ENCODE peak calls at places on chromosome 3, in eight cellular contexts. Y is A549, W is cardiac muscle cell, F is esophagus muscularis mucosa, T is epithelial cell of esophagus, C is tibial artery, H is cardiac fibroblast, N is foreskin fibroblast. R is an unnamed sample.

GRCh38 chr3:16834753-16835152 is 50.0 kb upstream of the PLCL2 start:
- DNase-seq in H (no peak), T (no peak), Y (no peak), N (no peak), C (no peak), F (no peak), W (no peak), R (no peak)

GRCh38 chr3:154779571-154779970 is 300.5 kb upstream of the MME start:
- DNase-seq in N (peak), H (peak), Y (no peak), W (no peak), F (no peak), T (peak), C (no peak), R (peak)

GRCh38 chr3:76585794-76586392 is 454.0 kb upstream of the ROBO2 start:
- DNase-seq in H (peak), C (no peak), Y (peak), T (peak), W (peak), F (no peak), N (peak), R (no peak)

GRCh38 chr3:182795383-182795782 is 2.1 kb downstream of the ATP11B start:
- DNase-seq in F (no peak), H (peak), C (no peak), Y (no peak), N (peak), T (peak), W (no peak), R (no peak)

GRCh38 chr3:195097331-195098255 is 173.4 kb downstream of the XXYLT1 start:
- DNase-seq in N (no peak), F (no peak), W (no peak), T (peak), C (peak), H (peak), Y (no peak), R (no peak)

GRCh38 chr3:113264741-113265140 is 53.4 kb downstream of the BOC start:
- DNase-seq in W (no peak), T (no peak), Y (no peak), F (no peak), H (no peak), C (no peak), N (no peak), R (no peak)

GRCh38 chr3:157447026-157447694 is 10.5 kb downstream of the PTX3 start:
- DNase-seq in W (no peak), H (peak), F (no peak), N (peak), Y (no peak), T (peak), C (no peak), R (no peak)

GRCh38 chr3:197269024-197269423 is 29.4 kb downstream of the DLG1 start:
- DNase-seq in T (no peak), F (no peak), W (no peak), N (no peak), C (no peak), H (no peak), Y (no peak), R (no peak)

GRCh38 chr3:143977326-143978262 is 6.0 kb downstream of the DIPK2A start:
- DNase-seq in T (no peak), N (peak), W (no peak), F (no peak), H (peak), C (no peak), Y (no peak), R (no peak)

GRCh38 chr3:189914799-189915198 is 205.9 kb downstream of the P3H2 start:
- DNase-seq in T (peak), C (no peak), N (peak), W (no peak), Y (peak), H (peak), F (no peak), R (peak)

GRCh38 chr3:104805042-104805441 is 561.7 kb upstream of the ALCAM start:
- DNase-seq in T (no peak), W (no peak), F (no peak), C (no peak), Y (no peak), H (no peak), N (no peak), R (no peak)

GRCh38 chr3:69755795-69756194 is 16.5 kb downstream of the MITF start:
- DNase-seq in F (no peak), T (no peak), W (no peak), C (no peak), Y (no peak), N (no peak), H (no peak), R (no peak)

GRCh38 chr3:39447637-39448483 is 19.6 kb upstream of the MOBP start:
- DNase-seq in N (peak), H (peak), C (no peak), W (peak), F (no peak), Y (peak), T (peak), R (peak)

DNA sequence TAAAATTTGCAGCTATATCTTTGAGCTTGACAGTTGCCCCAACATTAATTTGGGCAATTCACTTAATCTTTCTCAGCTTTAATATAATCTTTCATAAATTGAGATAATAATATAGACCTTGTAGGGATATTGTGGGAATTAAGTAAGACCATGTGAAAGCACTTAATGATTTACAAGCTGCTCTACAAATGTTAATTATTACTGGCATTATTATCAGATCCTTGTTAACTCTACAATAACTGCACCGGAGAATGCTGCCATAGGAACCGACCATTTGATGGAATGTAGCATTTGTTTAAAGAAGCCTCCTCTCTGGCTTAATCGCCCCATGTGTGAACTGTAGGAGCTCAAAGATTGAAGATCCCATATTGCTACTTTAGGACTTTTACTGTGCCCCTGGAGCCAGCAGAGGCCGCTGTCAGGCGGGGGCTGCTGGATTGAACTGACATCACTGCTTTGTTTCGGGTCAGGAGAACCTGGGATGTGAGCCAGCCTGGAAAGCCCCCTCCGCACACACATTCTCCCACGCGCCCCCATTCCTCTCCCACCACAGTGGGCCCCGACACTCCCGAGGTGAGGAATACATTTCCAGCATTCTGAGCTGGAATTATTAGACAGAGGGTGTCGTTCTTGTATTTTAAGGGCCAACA is 154.2 kb upstream of the TNIK start:
- DNase-seq in H (peak), Y (no peak), N (peak), F (no peak), W (peak), C (no peak), T (peak), R (no peak)
- TF ChIP-seq CTCF in H (peak), Y (no peak), N (peak), F (peak), W (peak), C (no peak), T (peak), R (peak)

DNA sequence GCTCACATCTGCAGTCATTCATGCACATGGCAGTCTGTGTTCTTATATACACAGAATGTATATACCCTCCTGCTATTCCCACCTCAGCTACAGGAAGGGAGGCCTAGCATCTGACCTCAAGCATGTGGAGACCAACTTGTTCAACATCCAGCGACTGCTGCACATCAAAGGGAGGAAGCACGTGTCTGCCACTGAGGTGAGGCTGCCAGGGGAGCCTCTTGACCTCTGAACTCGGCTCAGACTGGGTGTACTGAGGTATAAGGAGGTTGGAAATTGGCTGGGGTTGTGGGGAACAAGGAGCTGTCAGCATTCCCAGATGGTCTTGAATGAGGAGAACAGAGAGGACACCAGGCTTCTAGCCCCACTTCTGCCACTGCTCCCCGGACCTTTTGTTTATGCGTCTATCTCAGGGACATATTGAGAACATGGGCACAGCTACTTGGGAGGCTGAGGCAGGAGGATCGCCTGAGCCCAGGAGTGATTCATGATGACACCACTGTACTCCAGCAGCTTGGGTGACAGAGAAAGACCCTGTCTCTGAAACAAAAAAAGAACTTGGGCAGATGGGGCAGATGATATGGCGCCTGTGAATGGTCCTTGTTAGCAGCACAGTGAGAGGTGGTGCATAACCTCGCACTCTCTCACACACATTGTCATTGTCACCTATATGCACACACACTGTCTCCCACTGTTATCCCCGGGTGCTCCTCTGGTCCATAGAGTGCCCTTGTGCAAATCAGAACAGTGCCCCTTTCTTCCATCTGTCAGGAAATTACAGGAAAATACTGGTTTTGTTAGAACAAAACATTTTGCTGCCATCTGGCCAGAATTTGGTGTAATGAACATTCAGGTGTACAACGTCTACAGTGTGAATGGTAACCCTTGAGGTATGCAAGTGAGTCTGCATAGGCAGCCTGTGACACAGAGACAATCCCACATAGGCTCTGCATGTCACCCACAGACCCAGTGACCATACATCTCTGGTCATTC is 5.4 kb downstream of the VILL start:
- DNase-seq in T (no peak), F (no peak), W (no peak), H (no peak), Y (no peak), N (peak), C (no peak), R (no peak)
- H3K4me3 ChIP-seq in T (no peak), F (no peak), W (no peak), H (no peak), Y (no peak), N (no peak), C (no peak), R (no peak)

GRCh38 chr3:149659173-149659468 is 1.3 kb upstream of the WWTR1 start:
- DNase-seq in N (no peak), T (no peak), Y (no peak), W (no peak), C (no peak), F (no peak), H (no peak), R (no peak)

GRCh38 chr3:149657458-149657795 is 398 bp downstream of the WWTR1 start:
- DNase-seq in W (no peak), T (no peak), F (no peak), C (peak), N (peak), Y (peak), H (peak), R (no peak)

GRCh38 chr3:149657796-149658443 is at the start of gene WWTR1:
- DNase-seq in W (peak), N (peak), T (peak), C (peak), F (peak), H (peak), Y (peak), R (peak)

GRCh38 chr3:149660462-149660861 is 2.6 kb upstream of the WWTR1 start:
- DNase-seq in F (no peak), T (no peak), H (no peak), C (no peak), N (no peak), W (no peak), Y (no peak), R (no peak)

GRCh38 chr3:149658444-149659172 is 783 bp upstream of the WWTR1 start:
- DNase-seq in T (peak), W (peak), N (peak), H (peak), C (peak), Y (peak), F (peak), R (no peak)
- TF ChIP-seq CTCF in T (no peak), W (peak), N (no peak), H (peak), C (no peak), Y (no peak), F (peak), R (no peak)

GRCh38 chr3:122577409-122578028 is at the start of gene PARP15:
- DNase-seq in F (no peak), W (peak), H (no peak), C (no peak), Y (no peak), N (peak), T (no peak), R (no peak)
- H3K4me3 ChIP-seq in F (peak), W (peak), H (peak), C (peak), Y (no peak), N (peak), T (peak), R (peak)

GRCh38 chr3:57949779-57950618 is 58.2 kb upstream of the FLNB start:
- DNase-seq in W (no peak), T (peak), Y (peak), F (no peak), H (peak), C (peak), N (peak), R (no peak)
- TF ChIP-seq CTCF in W (peak), T (peak), Y (peak), F (peak), H (peak), C (peak), N (peak), R (peak)

GRCh38 chr3:137013955-137014688 is 56.3 kb downstream of the IL20RB start:
- DNase-seq in W (peak), H (peak), T (peak), Y (peak), C (peak), F (peak), N (peak), R (peak)
- H3K4me3 ChIP-seq in W (no peak), H (peak), T (no peak), Y (peak), C (peak), F (peak), N (peak), R (peak)

GRCh38 chr3:11154953-11155325 is 646 bp downstream of the HRH1 start:
- DNase-seq in F (no peak), C (peak), N (no peak), T (peak), Y (no peak), H (no peak), W (no peak), R (no peak)
- TF ChIP-seq CTCF in F (no peak), C (no peak), N (no peak), T (no peak), Y (no peak), H (peak), W (no peak), R (no peak)